ENCODE peak calls at places on chromosomes 3 and 15, in seven cellular contexts. D, R, Y, F, Z, V and M are unnamed samples.

GRCh38 chr3:79161941-79162340 is 605.9 kb downstream of the ROBO1 start:
- DNase-seq in D (no peak), R (no peak), Y (peak), F (no peak), Z (no peak), V (no peak), M (no peak)

GRCh38 chr3:143832433-143832832 is 15.8 kb downstream of the SLC9A9 start:
- DNase-seq in D (no peak), R (no peak), Y (peak), F (no peak), Z (no peak), V (peak), M (no peak)

GRCh38 chr3:45387171-45387570 is 1.2 kb upstream of the LARS2 start:
- DNase-seq in D (no peak), R (no peak), Y (peak), F (no peak), Z (no peak), V (no peak), M (no peak)

GRCh38 chr3:129173206-129173605 is 10.5 kb downstream of the CNBP start:
- DNase-seq in D (no peak), R (no peak), Y (no peak), F (no peak), Z (no peak), V (no peak), M (no peak)

GRCh38 chr3:137926991-137927390 is 83.0 kb upstream of the CLDN18 start:
- DNase-seq in D (no peak), R (no peak), Y (no peak), F (no peak), Z (no peak), V (no peak), M (no peak)

GRCh38 chr3:179969525-179969924 is 67.2 kb downstream of the PEX5L start:
- DNase-seq in D (no peak), R (no peak), Y (no peak), F (no peak), Z (no peak), V (no peak), M (no peak)

GRCh38 chr15:67833504-67834248 is 6.2 kb downstream of the RNU6-1 start:
- DNase-seq in D (no peak), R (no peak), Y (no peak), F (no peak), Z (peak), V (no peak), M (peak)

GRCh38 chr15:66946578-66947164 is 118.7 kb upstream of the SMAD3 start:
- DNase-seq in D (peak), R (peak), Y (peak), F (peak), Z (peak), V (no peak), M (peak)

GRCh38 chr3:33128706-33129105 is 14.9 kb downstream of the CRTAP start:
- DNase-seq in D (no peak), R (no peak), Y (peak), F (no peak), Z (no peak), V (no peak), M (no peak)